ENCODE peak calls at places on chromosomes 3 and 15, in ten cellular contexts. J is H9, D is Peyer's patch, X is heart right ventricle, O is right cardiac atrium, I is kidney, V is Karpas-422, Q is endodermal cell, K is small intestine, G is IMR-90. P is an unnamed sample.

GRCh38 chr3:175247629-175248028 is 388.5 kb downstream of the NAALADL2 start:
- DNase-seq in D (no peak), G (no peak), O (no peak), X (no peak), I (no peak), V (no peak), Q (no peak), J (no peak), K (no peak), P (no peak)

GRCh38 chr15:50798684-50799083 is 33.2 kb upstream of the SPPL2A start:
- DNase-seq in V (no peak), G (peak; percentile 5), D (peak; percentile 74), K (peak; percentile 85), I (no peak), Q (no peak), J (no peak), O (no peak), X (no peak), P (peak; percentile 61)

GRCh38 chr3:124845406-124845805 is 41.8 kb downstream of the ITGB5 start:
- DNase-seq in G (peak; percentile 90), J (no peak), X (no peak), V (no peak), Q (no peak), K (peak; percentile 47), O (peak; percentile 83), I (no peak), D (peak; percentile 56), P (peak; percentile 87)

GRCh38 chr3:120780977-120781376 is 38.4 kb downstream of the GTF2E1 start:
- DNase-seq in K (no peak), O (no peak), J (no peak), D (no peak), I (no peak), G (peak; percentile 93), X (no peak), Q (no peak), V (no peak), P (peak; percentile 95)

GRCh38 chr15:62391565-62392262 is 226.6 kb upstream of the C2CD4B start:
- DNase-seq in X (peak; percentile 70), I (peak; percentile 87), O (peak; percentile 84), G (peak; percentile 34), K (peak; percentile 74), Q (peak; percentile 82), J (peak; percentile 44), D (peak; percentile 68), V (no peak), P (peak; percentile 36)

GRCh38 chr3:23776352-23776891 is 29.3 kb upstream of the UBE2E1 start:
- DNase-seq in G (peak; percentile 81), K (no peak), O (no peak), V (no peak), Q (peak; percentile 48), D (no peak), I (no peak), X (no peak), J (no peak), P (no peak)

GRCh38 chr3:60810876-60811275 is 440.4 kb downstream of the FHIT start:
- DNase-seq in K (no peak), I (no peak), V (no peak), Q (no peak), D (no peak), G (no peak), X (no peak), O (no peak), J (no peak), P (no peak)

GRCh38 chr3:31370093-31370666 is 162.5 kb upstream of the STT3B start:
- DNase-seq in Q (no peak), D (no peak), J (no peak), G (peak; percentile 13), X (no peak), V (no peak), I (no peak), O (no peak), K (no peak), P (no peak)

GRCh38 chr3:77780621-77781020 is 740.7 kb downstream of the ROBO2 start:
- DNase-seq in J (no peak), Q (no peak), K (no peak), V (peak; percentile 86), I (no peak), X (no peak), D (no peak), O (no peak), G (no peak), P (no peak)

GRCh38 chr3:63947594-63947993 is 35.4 kb upstream of the SCAANT1 start:
- DNase-seq in I (no peak), V (no peak), D (no peak), Q (no peak), J (no peak), G (no peak), O (no peak), K (no peak), X (no peak), P (no peak)

GRCh38 chr3:108488631-108489030 is 21.8 kb downstream of the MYH15 start:
- DNase-seq in X (no peak), G (peak; percentile 93), O (no peak), I (no peak), J (no peak), D (no peak), Q (no peak), K (no peak), V (no peak), P (peak; percentile 65)

GRCh38 chr3:106765342-106765741 is 611.9 kb upstream of the CCDC54 start:
- DNase-seq in G (peak; percentile 85), I (no peak), O (no peak), K (no peak), Q (no peak), D (no peak), V (no peak), X (no peak), J (no peak), P (peak; percentile 81)

GRCh38 chr3:88807471-88808090 is 299.8 kb upstream of the EPHA3 start:
- DNase-seq in O (no peak), J (no peak), X (no peak), V (no peak), Q (peak; percentile 47), K (no peak), I (no peak), G (peak; percentile 74), D (no peak), P (peak; percentile 45)

GRCh38 chr3:133747907-133748639 is 1.9 kb downstream of the TF start:
- DNase-seq in X (no peak), V (peak; percentile 15), J (no peak), I (no peak), D (no peak), K (no peak), O (no peak), G (no peak), Q (no peak), P (no peak)

GRCh38 chr3:57164606-57165573 is at the start of gene IL17RD:
- DNase-seq in D (peak; percentile 82), Q (peak; percentile 96), X (peak; percentile 88), O (peak; percentile 94), I (peak; percentile 91), J (peak; percentile 88), K (peak; percentile 51), V (peak; percentile 85), G (peak; percentile 64), P (peak; percentile 82)

GRCh38 chr3:22372292-22372949 is 621.4 kb upstream of the ZNF385D start:
- DNase-seq in Q (peak; percentile 88), O (peak; percentile 45), G (no peak), X (peak; percentile 12), D (peak; percentile 43), V (no peak), K (no peak), I (peak; percentile 44), J (peak; percentile 62), P (no peak)

GRCh38 chr3:17891139-17891850 is 148.9 kb upstream of the TBC1D5 start:
- DNase-seq in O (no peak), Q (no peak), D (no peak), G (peak; percentile 8), J (no peak), V (no peak), K (peak; percentile 55), I (no peak), X (no peak), P (peak; percentile 72)

GRCh38 chr3:169662215-169663070 is 1.1 kb downstream of the MECOM start:
- DNase-seq in X (peak; percentile 79), K (peak; percentile 79), J (peak; percentile 85), Q (peak; percentile 94), G (peak; percentile 57), D (peak; percentile 68), V (peak; percentile 59), I (peak; percentile 96), O (peak; percentile 92), P (peak; percentile 73)
- H3K4me1 ChIP-seq in X (peaks cover 51% of the 10 kb centered on the region), K (no peaks in the 10 kb centered on the region), J (peaks cover 7% of the 10 kb centered on the region), Q (peaks cover 8% of the 10 kb centered on the region), G (no peaks in the 10 kb centered on the region), D (peaks cover 23% of the 10 kb centered on the region), V (peaks cover 27% of the 10 kb centered on the region), I (peaks cover 11% of the 10 kb centered on the region), O (no peaks in the 10 kb centered on the region), P (peaks cover 10% of the 10 kb centered on the region)

GRCh38 chr3:119375106-119375505 is 80.9 kb downstream of the ARHGAP31 start:
- DNase-seq in D (no peak), O (no peak), I (no peak), V (no peak), G (no peak), K (no peak), Q (no peak), J (no peak), X (no peak), P (no peak)
- H3K27ac ChIP-seq in D (no peak overlapping the region), O (no peak overlapping the region), I (no peak overlapping the region), V (no peak overlapping the region), G (no peak overlapping the region), K (no peak overlapping the region), Q (no peak overlapping the region), J (no peak overlapping the region), X (no peak overlapping the region), P (no peak overlapping the region)

DNA sequence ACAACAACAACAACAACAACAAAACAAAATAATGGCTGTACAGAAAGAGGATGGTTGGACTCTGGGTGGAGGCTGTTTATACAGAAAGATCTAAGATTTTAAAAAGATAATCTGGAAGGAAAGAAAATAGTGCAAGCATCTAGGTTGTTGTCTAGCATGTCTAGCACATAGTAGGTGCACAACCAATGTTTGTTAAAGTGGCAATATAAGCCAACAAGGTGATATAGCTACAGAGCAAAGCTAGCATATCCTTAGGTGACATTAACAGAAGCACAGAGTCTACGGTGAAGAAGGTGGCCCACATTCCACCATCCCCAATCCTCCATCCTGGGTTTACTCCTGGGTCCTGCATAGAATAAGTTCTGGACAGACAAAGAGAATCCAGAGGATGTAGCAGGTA is 4.7 kb downstream of the TMEM40 start:
- DNase-seq in J (no peak), O (no peak), X (no peak), D (no peak), V (no peak), K (no peak), Q (no peak), I (no peak), G (no peak), P (no peak)
- H3K4me1 ChIP-seq in J (no peaks in the 10 kb centered on the region), O (peaks cover 15% of the 10 kb centered on the region), X (peaks cover 37% of the 10 kb centered on the region), D (no peaks in the 10 kb centered on the region), V (peaks cover 62% of the 10 kb centered on the region), K (no peaks in the 10 kb centered on the region), Q (peaks cover 1% of the 10 kb centered on the region), I (peaks cover 5% of the 10 kb centered on the region), G (peaks cover 22% of the 10 kb centered on the region), P (peaks cover 71% of the 10 kb centered on the region)

DNA sequence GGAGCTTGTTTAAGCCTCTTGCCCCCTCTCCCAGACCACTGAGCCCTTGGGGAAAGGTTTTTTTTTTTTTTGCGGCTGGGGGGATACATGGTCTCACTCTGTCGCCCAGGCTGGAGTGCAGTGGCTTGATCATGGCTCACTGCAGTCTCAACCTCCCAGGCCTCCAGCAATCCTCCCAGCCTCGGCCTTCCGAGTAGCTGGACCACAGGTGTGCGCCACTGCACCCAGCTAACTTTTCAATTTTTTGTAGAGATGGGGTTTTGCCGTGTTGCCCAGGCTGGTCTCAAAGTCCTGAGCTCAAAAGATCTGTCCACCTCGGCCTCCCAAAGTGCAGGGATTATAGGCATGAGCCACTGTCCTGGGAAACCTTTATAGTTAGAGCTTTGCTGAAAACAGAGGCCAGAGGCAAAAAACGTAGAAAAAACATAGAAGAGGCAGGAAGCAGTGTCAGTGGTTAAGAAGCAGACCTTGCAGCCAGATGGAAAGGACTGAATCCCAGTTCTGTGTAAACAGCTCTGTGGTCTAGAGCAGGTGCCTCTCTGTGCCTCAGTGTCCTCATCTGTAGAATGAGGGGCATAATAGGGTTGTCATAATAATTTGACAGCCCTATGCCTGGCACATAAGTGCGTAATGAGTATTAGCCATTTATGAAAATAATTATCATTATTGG is 33.1 kb downstream of the CMTM7 start:
- DNase-seq in O (no peak), D (peak; percentile 37), I (no peak), X (no peak), V (no peak), G (no peak), J (no peak), K (no peak), Q (no peak), P (no peak)
- H3K27ac ChIP-seq in O (no peak overlapping the region), D (peak overlapping the region; percentile 73), I (no peak overlapping the region), X (no peak overlapping the region), V (no peak overlapping the region), G (no peak overlapping the region), J (no peak overlapping the region), K (peak overlapping the region; percentile 87), Q (no peak overlapping the region), P (no peak overlapping the region)